ENCODE peak calls at places on chromosomes 3 and 15, in six cellular contexts. One of them, this sample, is unnamed.

GRCh38 chr3:112376996-112377395 is 44.0 kb downstream of the CD200 start:
- DNase-seq in GM23338: no peak
- DNase-seq in psoas muscle: no peak
- DNase-seq in NB4: peak; percentile 91
- DNase-seq in upper lobe of left lung: no peak
- DNase-seq in nephron progenitor cell: no peak
- DNase-seq in this sample: no peak

GRCh38 chr3:129277829-129278271 is 820 bp upstream of the HMCES start:
- DNase-seq in GM23338: peak; percentile 53
- DNase-seq in psoas muscle: no peak
- DNase-seq in NB4: peak; percentile 48
- DNase-seq in upper lobe of left lung: no peak
- DNase-seq in nephron progenitor cell: peak; percentile 8
- DNase-seq in this sample: no peak

GRCh38 chr15:50077655-50078054 is 41.4 kb downstream of the ATP8B4 start:
- DNase-seq in GM23338: no peak
- DNase-seq in psoas muscle: no peak
- DNase-seq in NB4: no peak
- DNase-seq in upper lobe of left lung: no peak
- DNase-seq in nephron progenitor cell: no peak
- DNase-seq in this sample: no peak

GRCh38 chr3:145243875-145244274 is 917.1 kb downstream of the PLOD2 start:
- DNase-seq in GM23338: no peak
- DNase-seq in psoas muscle: no peak
- DNase-seq in NB4: no peak
- DNase-seq in upper lobe of left lung: no peak
- DNase-seq in nephron progenitor cell: no peak
- DNase-seq in this sample: no peak

GRCh38 chr3:4376499-4376898 is 73.3 kb downstream of the SETMAR start:
- DNase-seq in GM23338: no peak
- DNase-seq in psoas muscle: no peak
- DNase-seq in NB4: no peak
- DNase-seq in upper lobe of left lung: no peak
- DNase-seq in nephron progenitor cell: no peak
- DNase-seq in this sample: no peak

GRCh38 chr3:177831361-177831760 is 634.1 kb upstream of the TBL1XR1 start:
- DNase-seq in GM23338: no peak
- DNase-seq in psoas muscle: no peak
- DNase-seq in NB4: no peak
- DNase-seq in upper lobe of left lung: no peak
- DNase-seq in nephron progenitor cell: no peak
- DNase-seq in this sample: no peak

GRCh38 chr3:189787622-189788021 is 156.4 kb downstream of the TP63 start:
- DNase-seq in GM23338: no peak
- DNase-seq in psoas muscle: no peak
- DNase-seq in NB4: no peak
- DNase-seq in upper lobe of left lung: no peak
- DNase-seq in nephron progenitor cell: no peak
- DNase-seq in this sample: no peak

GRCh38 chr3:129001101-129001816 is at the start of gene EFCC1:
- DNase-seq in GM23338: peak; percentile 83
- DNase-seq in psoas muscle: peak; percentile 77
- DNase-seq in NB4: no peak
- DNase-seq in upper lobe of left lung: peak; percentile 91
- DNase-seq in nephron progenitor cell: peak; percentile 74
- DNase-seq in this sample: peak; percentile 40

GRCh38 chr3:108861401-108861800 is 38.8 kb downstream of the TRAT1 start:
- DNase-seq in GM23338: peak; percentile 10
- DNase-seq in psoas muscle: no peak
- DNase-seq in NB4: no peak
- DNase-seq in upper lobe of left lung: no peak
- DNase-seq in nephron progenitor cell: no peak
- DNase-seq in this sample: no peak

GRCh38 chr3:139533781-139534443 is 5.6 kb downstream of the RBP1 start:
- DNase-seq in GM23338: no peak
- DNase-seq in psoas muscle: no peak
- DNase-seq in NB4: no peak
- DNase-seq in upper lobe of left lung: peak; percentile 17
- DNase-seq in nephron progenitor cell: peak; percentile 62
- DNase-seq in this sample: peak; percentile 59

GRCh38 chr3:29955413-29955812 is 651.0 kb upstream of the TGFBR2 start:
- DNase-seq in GM23338: no peak
- DNase-seq in psoas muscle: no peak
- DNase-seq in NB4: no peak
- DNase-seq in upper lobe of left lung: no peak
- DNase-seq in nephron progenitor cell: no peak
- DNase-seq in this sample: no peak

GRCh38 chr3:100562224-100562857 is 47.1 kb upstream of the ADGRG7 start:
- DNase-seq in GM23338: peak; percentile 45
- DNase-seq in psoas muscle: no peak
- DNase-seq in NB4: no peak
- DNase-seq in upper lobe of left lung: no peak
- DNase-seq in nephron progenitor cell: no peak
- DNase-seq in this sample: no peak

GRCh38 chr15:92463352-92463751 is 69.7 kb downstream of the ST8SIA2 start:
- DNase-seq in GM23338: no peak
- DNase-seq in psoas muscle: no peak
- DNase-seq in NB4: no peak
- DNase-seq in upper lobe of left lung: no peak
- DNase-seq in nephron progenitor cell: no peak
- DNase-seq in this sample: no peak

GRCh38 chr3:169615833-169616232 is 47.7 kb downstream of the MECOM start:
- DNase-seq in GM23338: no peak
- DNase-seq in psoas muscle: no peak
- DNase-seq in NB4: no peak
- DNase-seq in upper lobe of left lung: no peak
- DNase-seq in nephron progenitor cell: peak; percentile 18
- DNase-seq in this sample: no peak

GRCh38 chr15:99104788-99105515 is at the start of gene SYNM:
- DNase-seq in GM23338: peak; percentile 90
- DNase-seq in psoas muscle: peak; percentile 86
- DNase-seq in NB4: peak; percentile 87
- DNase-seq in upper lobe of left lung: peak; percentile 93
- DNase-seq in nephron progenitor cell: peak; percentile 81
- DNase-seq in this sample: peak; percentile 75

GRCh38 chr15:29409890-29410289 is 140.3 kb upstream of the NSMCE3 start:
- DNase-seq in GM23338: peak; percentile 35
- DNase-seq in psoas muscle: no peak
- DNase-seq in NB4: no peak
- DNase-seq in upper lobe of left lung: no peak
- DNase-seq in nephron progenitor cell: no peak
- DNase-seq in this sample: no peak

GRCh38 chr3:185409957-185410356 is 47.0 kb downstream of the MAP3K13 start:
- DNase-seq in GM23338: peak; percentile 26
- DNase-seq in psoas muscle: no peak
- DNase-seq in NB4: peak; percentile 55
- DNase-seq in upper lobe of left lung: no peak
- DNase-seq in nephron progenitor cell: no peak
- DNase-seq in this sample: no peak

GRCh38 chr3:177279118-177279815 is 82.0 kb upstream of the TBL1XR1 start:
- DNase-seq in GM23338: peak; percentile 34
- DNase-seq in psoas muscle: no peak
- DNase-seq in NB4: no peak
- DNase-seq in upper lobe of left lung: no peak
- DNase-seq in nephron progenitor cell: no peak
- DNase-seq in this sample: no peak

GRCh38 chr15:67690936-67691335 is 134.4 kb upstream of the SKOR1 start:
- DNase-seq in GM23338: no peak
- DNase-seq in psoas muscle: no peak
- DNase-seq in NB4: no peak
- DNase-seq in upper lobe of left lung: no peak
- DNase-seq in nephron progenitor cell: no peak
- DNase-seq in this sample: no peak

GRCh38 chr15:99090011-99090699 is 14.7 kb upstream of the SYNM start:
- DNase-seq in GM23338: no peak
- DNase-seq in psoas muscle: no peak
- DNase-seq in NB4: peak; percentile 76
- DNase-seq in upper lobe of left lung: no peak
- DNase-seq in nephron progenitor cell: no peak
- DNase-seq in this sample: no peak

GRCh38 chr3:8668216-8668615 is 23.6 kb upstream of the SSUH2 start:
- DNase-seq in GM23338: no peak
- DNase-seq in psoas muscle: no peak
- DNase-seq in NB4: no peak
- DNase-seq in upper lobe of left lung: no peak
- DNase-seq in nephron progenitor cell: no peak
- DNase-seq in this sample: no peak

GRCh38 chr15:81418427-81418826 is 44.4 kb upstream of the TMC3 start:
- DNase-seq in GM23338: no peak
- DNase-seq in psoas muscle: no peak
- DNase-seq in NB4: no peak
- DNase-seq in upper lobe of left lung: no peak
- DNase-seq in nephron progenitor cell: no peak
- DNase-seq in this sample: no peak

GRCh38 chr3:146380052-146380451 is 89.3 kb downstream of the PLSCR2 start:
- DNase-seq in GM23338: no peak
- DNase-seq in psoas muscle: no peak
- DNase-seq in NB4: no peak
- DNase-seq in upper lobe of left lung: no peak
- DNase-seq in nephron progenitor cell: no peak
- DNase-seq in this sample: no peak

GRCh38 chr15:78093242-78094020 is 1.1 kb downstream of the SH2D7 start:
- DNase-seq in GM23338: no peak
- DNase-seq in psoas muscle: no peak
- DNase-seq in NB4: no peak
- DNase-seq in upper lobe of left lung: no peak
- DNase-seq in nephron progenitor cell: no peak
- DNase-seq in this sample: no peak

GRCh38 chr15:94582368-94582767 is 351.0 kb downstream of the MCTP2 start:
- DNase-seq in GM23338: peak; percentile 77
- DNase-seq in psoas muscle: no peak
- DNase-seq in NB4: peak; percentile 84
- DNase-seq in upper lobe of left lung: no peak
- DNase-seq in nephron progenitor cell: peak; percentile 48
- DNase-seq in this sample: no peak
- TF ChIP-seq CTCF in GM23338: peak; percentile 63
- TF ChIP-seq CTCF in psoas muscle: no peak
- TF ChIP-seq CTCF in NB4: peak; percentile 62
- TF ChIP-seq CTCF in upper lobe of left lung: peak; percentile 25
- TF ChIP-seq CTCF in nephron progenitor cell: peak; percentile 46
- TF ChIP-seq CTCF in this sample: no peak

DNA sequence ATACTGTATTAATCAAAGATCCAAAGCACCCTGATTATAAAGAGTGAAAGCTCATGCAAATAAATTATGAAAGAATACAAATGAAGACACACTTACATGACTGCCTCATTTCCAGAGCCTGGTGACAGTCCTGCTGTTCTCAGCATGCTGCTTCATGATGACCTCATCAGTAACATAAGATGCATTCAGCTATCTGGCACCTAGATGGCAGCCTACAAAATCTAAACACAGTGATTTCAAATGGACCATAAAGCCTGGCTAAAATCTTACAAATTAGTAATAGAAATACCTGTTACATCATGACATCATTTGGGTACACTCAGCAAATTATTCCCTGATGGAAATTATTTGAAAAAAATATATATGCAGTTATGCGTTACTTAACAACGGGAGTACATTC is 207.0 kb downstream of the EPHA3 start:
- DNase-seq in GM23338: peak; percentile 65
- DNase-seq in psoas muscle: no peak
- DNase-seq in NB4: peak; percentile 16
- DNase-seq in upper lobe of left lung: no peak
- DNase-seq in nephron progenitor cell: peak; percentile 12
- DNase-seq in this sample: no peak
- TF ChIP-seq CTCF in GM23338: peak; percentile 46
- TF ChIP-seq CTCF in psoas muscle: no peak
- TF ChIP-seq CTCF in NB4: no peak
- TF ChIP-seq CTCF in upper lobe of left lung: no peak
- TF ChIP-seq CTCF in nephron progenitor cell: no peak
- TF ChIP-seq CTCF in this sample: no peak

GRCh38 chr3:42071720-42072582 is 19.2 kb upstream of the TRAK1 start:
- DNase-seq in GM23338: peak; percentile 74
- DNase-seq in psoas muscle: peak; percentile 74
- DNase-seq in NB4: peak; percentile 92
- DNase-seq in upper lobe of left lung: peak; percentile 29
- DNase-seq in nephron progenitor cell: no peak
- DNase-seq in this sample: peak; percentile 79
- TF ChIP-seq CTCF in GM23338: no peak
- TF ChIP-seq CTCF in psoas muscle: no peak
- TF ChIP-seq CTCF in NB4: no peak
- TF ChIP-seq CTCF in upper lobe of left lung: no peak
- TF ChIP-seq CTCF in nephron progenitor cell: no peak
- TF ChIP-seq CTCF in this sample: no peak

GRCh38 chr3:13192471-13193213 is 119.4 kb upstream of the IQSEC1 start:
- DNase-seq in GM23338: peak; percentile 45
- DNase-seq in psoas muscle: no peak
- DNase-seq in NB4: peak; percentile 25
- DNase-seq in upper lobe of left lung: no peak
- DNase-seq in nephron progenitor cell: peak; percentile 35
- DNase-seq in this sample: no peak
- TF ChIP-seq CTCF in GM23338: peak; percentile 53
- TF ChIP-seq CTCF in psoas muscle: no peak
- TF ChIP-seq CTCF in NB4: peak; percentile 44
- TF ChIP-seq CTCF in upper lobe of left lung: no peak
- TF ChIP-seq CTCF in nephron progenitor cell: peak; percentile 49
- TF ChIP-seq CTCF in this sample: no peak

GRCh38 chr3:182618085-182618732 is 175.1 kb upstream of the ATP11B start:
- DNase-seq in GM23338: peak; percentile 73
- DNase-seq in psoas muscle: no peak
- DNase-seq in NB4: peak; percentile 29
- DNase-seq in upper lobe of left lung: no peak
- DNase-seq in nephron progenitor cell: peak; percentile 15
- DNase-seq in this sample: no peak
- TF ChIP-seq CTCF in GM23338: peak; percentile 93
- TF ChIP-seq CTCF in psoas muscle: peak; percentile 20
- TF ChIP-seq CTCF in NB4: peak; percentile 29
- TF ChIP-seq CTCF in upper lobe of left lung: no peak
- TF ChIP-seq CTCF in nephron progenitor cell: peak; percentile 73
- TF ChIP-seq CTCF in this sample: no peak

GRCh38 chr15:76236350-76236749 is 74.9 kb downstream of the ETFA start:
- DNase-seq in GM23338: no peak
- DNase-seq in psoas muscle: no peak
- DNase-seq in NB4: no peak
- DNase-seq in upper lobe of left lung: no peak
- DNase-seq in nephron progenitor cell: no peak
- DNase-seq in this sample: no peak

GRCh38 chr15:76239786-76240185 is 71.5 kb downstream of the ETFA start:
- DNase-seq in GM23338: no peak
- DNase-seq in psoas muscle: no peak
- DNase-seq in NB4: no peak
- DNase-seq in upper lobe of left lung: no peak
- DNase-seq in nephron progenitor cell: no peak
- DNase-seq in this sample: no peak

GRCh38 chr15:76234337-76234889 is 76.9 kb downstream of the ETFA start:
- DNase-seq in GM23338: no peak
- DNase-seq in psoas muscle: no peak
- DNase-seq in NB4: no peak
- DNase-seq in upper lobe of left lung: no peak
- DNase-seq in nephron progenitor cell: no peak
- DNase-seq in this sample: no peak

GRCh38 chr15:76235186-76235826 is 76.0 kb downstream of the ETFA start:
- DNase-seq in GM23338: peak; percentile 67
- DNase-seq in psoas muscle: no peak
- DNase-seq in NB4: peak; percentile 63
- DNase-seq in upper lobe of left lung: no peak
- DNase-seq in nephron progenitor cell: no peak
- DNase-seq in this sample: no peak
- TF ChIP-seq CTCF in GM23338: peak; percentile 59
- TF ChIP-seq CTCF in psoas muscle: peak; percentile 58
- TF ChIP-seq CTCF in NB4: peak; percentile 31
- TF ChIP-seq CTCF in upper lobe of left lung: peak; percentile 44
- TF ChIP-seq CTCF in nephron progenitor cell: peak; percentile 22
- TF ChIP-seq CTCF in this sample: no peak

This sample was measured in pancreas.